ENCODE peak calls at places on chromosome 16, in ten cellular contexts. One of them, this sample, is unnamed.

GRCh38 chr16:67917852-67918236 is 13.8 kb downstream of the CTRL start:
- DNase-seq in germinal center: no peak
- DNase-seq in iPS-NIHi11: no peak
- DNase-seq in Kasumi-1: no peak
- DNase-seq in cardiac fibroblast: peak; percentile 87
- DNase-seq in stimulated activated effector memory CD8-positive, alpha-beta T cell treated with anti-CD3 and anti-CD28 coated beads, Interleukin-12 subunit alpha, Interleukin-12 subunit beta, amount 100 ng/mL, for 72 hours: no peak
- DNase-seq in AG04450: no peak
- DNase-seq in EL: peak; percentile 90
- DNase-seq in ovary: no peak
- DNase-seq in C1 segment of cervical spinal cord: no peak
- DNase-seq in this sample: no peak

GRCh38 chr16:59634951-59635350 is 900.8 kb upstream of the GOT2 start:
- DNase-seq in germinal center: no peak
- DNase-seq in iPS-NIHi11: no peak
- DNase-seq in Kasumi-1: no peak
- DNase-seq in cardiac fibroblast: peak; percentile 9
- DNase-seq in stimulated activated effector memory CD8-positive, alpha-beta T cell treated with anti-CD3 and anti-CD28 coated beads, Interleukin-12 subunit alpha, Interleukin-12 subunit beta, amount 100 ng/mL, for 72 hours: no peak
- DNase-seq in AG04450: no peak
- DNase-seq in EL: peak; percentile 48
- DNase-seq in ovary: no peak
- DNase-seq in C1 segment of cervical spinal cord: no peak
- DNase-seq in this sample: no peak

GRCh38 chr16:2976673-2977072 is 3.6 kb downstream of the PKMYT1 start:
- DNase-seq in germinal center: no peak
- DNase-seq in iPS-NIHi11: no peak
- DNase-seq in Kasumi-1: no peak
- DNase-seq in cardiac fibroblast: no peak
- DNase-seq in stimulated activated effector memory CD8-positive, alpha-beta T cell treated with anti-CD3 and anti-CD28 coated beads, Interleukin-12 subunit alpha, Interleukin-12 subunit beta, amount 100 ng/mL, for 72 hours: no peak
- DNase-seq in AG04450: no peak
- DNase-seq in EL: no peak
- DNase-seq in ovary: no peak
- DNase-seq in C1 segment of cervical spinal cord: no peak
- DNase-seq in this sample: no peak

GRCh38 chr16:79334127-79334526 is 266.4 kb downstream of the MAF start:
- DNase-seq in germinal center: peak; percentile 45
- DNase-seq in iPS-NIHi11: peak; percentile 71
- DNase-seq in Kasumi-1: no peak
- DNase-seq in cardiac fibroblast: no peak
- DNase-seq in stimulated activated effector memory CD8-positive, alpha-beta T cell treated with anti-CD3 and anti-CD28 coated beads, Interleukin-12 subunit alpha, Interleukin-12 subunit beta, amount 100 ng/mL, for 72 hours: peak; percentile 18
- DNase-seq in AG04450: no peak
- DNase-seq in EL: no peak
- DNase-seq in ovary: no peak
- DNase-seq in C1 segment of cervical spinal cord: no peak
- DNase-seq in this sample: no peak

GRCh38 chr16:83433201-83433600 is 374.6 kb upstream of the HSBP1 start:
- DNase-seq in germinal center: no peak
- DNase-seq in iPS-NIHi11: no peak
- DNase-seq in Kasumi-1: no peak
- DNase-seq in cardiac fibroblast: peak; percentile 2
- DNase-seq in stimulated activated effector memory CD8-positive, alpha-beta T cell treated with anti-CD3 and anti-CD28 coated beads, Interleukin-12 subunit alpha, Interleukin-12 subunit beta, amount 100 ng/mL, for 72 hours: no peak
- DNase-seq in AG04450: no peak
- DNase-seq in EL: no peak
- DNase-seq in ovary: no peak
- DNase-seq in C1 segment of cervical spinal cord: no peak
- DNase-seq in this sample: no peak

GRCh38 chr16:50941651-50942050 is 199.8 kb downstream of the CYLD start:
- DNase-seq in germinal center: no peak
- DNase-seq in iPS-NIHi11: no peak
- DNase-seq in Kasumi-1: no peak
- DNase-seq in cardiac fibroblast: no peak
- DNase-seq in stimulated activated effector memory CD8-positive, alpha-beta T cell treated with anti-CD3 and anti-CD28 coated beads, Interleukin-12 subunit alpha, Interleukin-12 subunit beta, amount 100 ng/mL, for 72 hours: no peak
- DNase-seq in AG04450: no peak
- DNase-seq in EL: no peak
- DNase-seq in ovary: no peak
- DNase-seq in C1 segment of cervical spinal cord: no peak
- DNase-seq in this sample: no peak

GRCh38 chr16:30837904-30838303 is 50.9 kb upstream of the ZNF629 start:
- DNase-seq in germinal center: no peak
- DNase-seq in iPS-NIHi11: no peak
- DNase-seq in Kasumi-1: no peak
- DNase-seq in cardiac fibroblast: no peak
- DNase-seq in stimulated activated effector memory CD8-positive, alpha-beta T cell treated with anti-CD3 and anti-CD28 coated beads, Interleukin-12 subunit alpha, Interleukin-12 subunit beta, amount 100 ng/mL, for 72 hours: no peak
- DNase-seq in AG04450: no peak
- DNase-seq in EL: peak; percentile 35
- DNase-seq in ovary: no peak
- DNase-seq in C1 segment of cervical spinal cord: no peak
- DNase-seq in this sample: no peak

GRCh38 chr16:67277999-67278772 is 1.1 kb upstream of the PLEKHG4 start:
- DNase-seq in germinal center: no peak
- DNase-seq in iPS-NIHi11: no peak
- DNase-seq in Kasumi-1: no peak
- DNase-seq in cardiac fibroblast: peak; percentile 76
- DNase-seq in stimulated activated effector memory CD8-positive, alpha-beta T cell treated with anti-CD3 and anti-CD28 coated beads, Interleukin-12 subunit alpha, Interleukin-12 subunit beta, amount 100 ng/mL, for 72 hours: no peak
- DNase-seq in AG04450: no peak
- DNase-seq in EL: peak; percentile 87
- DNase-seq in ovary: peak; percentile 38
- DNase-seq in C1 segment of cervical spinal cord: no peak
- DNase-seq in this sample: peak; percentile 73

GRCh38 chr16:10942352-10943297 is at the start of gene DEXI:
- DNase-seq in germinal center: peak; percentile 100
- DNase-seq in iPS-NIHi11: peak; percentile 100
- DNase-seq in Kasumi-1: peak; percentile 56
- DNase-seq in cardiac fibroblast: peak; percentile 87
- DNase-seq in stimulated activated effector memory CD8-positive, alpha-beta T cell treated with anti-CD3 and anti-CD28 coated beads, Interleukin-12 subunit alpha, Interleukin-12 subunit beta, amount 100 ng/mL, for 72 hours: peak; percentile 97
- DNase-seq in AG04450: peak; percentile 66
- DNase-seq in EL: peak; percentile 90
- DNase-seq in ovary: peak; percentile 98
- DNase-seq in C1 segment of cervical spinal cord: peak; percentile 96
- DNase-seq in this sample: peak; percentile 97